ENCODE peak calls at places on chromosomes 16 and 17, in seven cellular contexts. One of them, this sample, is unnamed.

GRCh38 chr17:18955009-18955408 is 3.0 kb downstream of the SLC5A10 start:
- DNase-seq in GM12892: no peak
- DNase-seq in GM03348: no peak
- DNase-seq in dermis blood vessel endothelial cell: no peak
- DNase-seq in stimulated activated naive B cell treated with anti-CD40 and anti-IgM and Interleukin-4, amounts not matched to agents 10 μg/mL and 1 μg/mL and 100 μg/mL, for 72 hours: no peak
- DNase-seq in ACHN: no peak
- DNase-seq in NCI-H345: no peak
- DNase-seq in this sample: no peak

GRCh38 chr17:17874478-17874877 is 37.7 kb upstream of the SREBF1 start:
- DNase-seq in GM12892: no peak
- DNase-seq in GM03348: peak; percentile 41
- DNase-seq in dermis blood vessel endothelial cell: peak; percentile 33
- DNase-seq in stimulated activated naive B cell treated with anti-CD40 and anti-IgM and Interleukin-4, amounts not matched to agents 10 μg/mL and 1 μg/mL and 100 μg/mL, for 72 hours: no peak
- DNase-seq in ACHN: no peak
- DNase-seq in NCI-H345: no peak
- DNase-seq in this sample: peak; percentile 17

GRCh38 chr17:19418312-19418992 is 7.4 kb downstream of the RNF112 start:
- DNase-seq in GM12892: no peak
- DNase-seq in GM03348: peak; percentile 49
- DNase-seq in dermis blood vessel endothelial cell: peak; percentile 52
- DNase-seq in stimulated activated naive B cell treated with anti-CD40 and anti-IgM and Interleukin-4, amounts not matched to agents 10 μg/mL and 1 μg/mL and 100 μg/mL, for 72 hours: no peak
- DNase-seq in ACHN: no peak
- DNase-seq in NCI-H345: no peak
- DNase-seq in this sample: peak; percentile 45

GRCh38 chr17:82226809-82227628 is 1.8 kb upstream of the SLC16A3 start:
- DNase-seq in GM12892: no peak
- DNase-seq in GM03348: no peak
- DNase-seq in dermis blood vessel endothelial cell: no peak
- DNase-seq in stimulated activated naive B cell treated with anti-CD40 and anti-IgM and Interleukin-4, amounts not matched to agents 10 μg/mL and 1 μg/mL and 100 μg/mL, for 72 hours: no peak
- DNase-seq in ACHN: no peak
- DNase-seq in NCI-H345: no peak
- DNase-seq in this sample: no peak

GRCh38 chr17:76772842-76773521 is 35.1 kb downstream of the MFSD11 start:
- DNase-seq in GM12892: no peak
- DNase-seq in GM03348: peak; percentile 88
- DNase-seq in dermis blood vessel endothelial cell: peak; percentile 85
- DNase-seq in stimulated activated naive B cell treated with anti-CD40 and anti-IgM and Interleukin-4, amounts not matched to agents 10 μg/mL and 1 μg/mL and 100 μg/mL, for 72 hours: no peak
- DNase-seq in ACHN: peak; percentile 89
- DNase-seq in NCI-H345: no peak
- DNase-seq in this sample: peak; percentile 55

GRCh38 chr16:82938108-82938507 is 311.3 kb downstream of the CDH13 start:
- DNase-seq in GM12892: no peak
- DNase-seq in GM03348: no peak
- DNase-seq in dermis blood vessel endothelial cell: no peak
- DNase-seq in stimulated activated naive B cell treated with anti-CD40 and anti-IgM and Interleukin-4, amounts not matched to agents 10 μg/mL and 1 μg/mL and 100 μg/mL, for 72 hours: no peak
- DNase-seq in ACHN: no peak
- DNase-seq in NCI-H345: peak; percentile 16
- DNase-seq in this sample: no peak

GRCh38 chr17:8791910-8792270 is 7.3 kb downstream of the MFSD6L start:
- DNase-seq in GM12892: no peak
- DNase-seq in GM03348: no peak
- DNase-seq in dermis blood vessel endothelial cell: peak; percentile 20
- DNase-seq in stimulated activated naive B cell treated with anti-CD40 and anti-IgM and Interleukin-4, amounts not matched to agents 10 μg/mL and 1 μg/mL and 100 μg/mL, for 72 hours: no peak
- DNase-seq in ACHN: no peak
- DNase-seq in NCI-H345: no peak
- DNase-seq in this sample: peak; percentile 97

GRCh38 chr16:7590934-7591333 is 258.3 kb downstream of the RBFOX1 start:
- DNase-seq in GM12892: no peak
- DNase-seq in GM03348: no peak
- DNase-seq in dermis blood vessel endothelial cell: no peak
- DNase-seq in stimulated activated naive B cell treated with anti-CD40 and anti-IgM and Interleukin-4, amounts not matched to agents 10 μg/mL and 1 μg/mL and 100 μg/mL, for 72 hours: no peak
- DNase-seq in ACHN: no peak
- DNase-seq in NCI-H345: no peak
- DNase-seq in this sample: no peak

GRCh38 chr16:3101018-3101840 is 2.1 kb upstream of the ZSCAN10 start:
- DNase-seq in GM12892: no peak
- DNase-seq in GM03348: peak; percentile 58
- DNase-seq in dermis blood vessel endothelial cell: peak; percentile 71
- DNase-seq in stimulated activated naive B cell treated with anti-CD40 and anti-IgM and Interleukin-4, amounts not matched to agents 10 μg/mL and 1 μg/mL and 100 μg/mL, for 72 hours: no peak
- DNase-seq in ACHN: peak; percentile 62
- DNase-seq in NCI-H345: no peak
- DNase-seq in this sample: no peak

GRCh38 chr17:35160354-35161201 is 13.0 kb downstream of the UNC45B start:
- DNase-seq in GM12892: no peak
- DNase-seq in GM03348: no peak
- DNase-seq in dermis blood vessel endothelial cell: no peak
- DNase-seq in stimulated activated naive B cell treated with anti-CD40 and anti-IgM and Interleukin-4, amounts not matched to agents 10 μg/mL and 1 μg/mL and 100 μg/mL, for 72 hours: no peak
- DNase-seq in ACHN: no peak
- DNase-seq in NCI-H345: no peak
- DNase-seq in this sample: no peak

GRCh38 chr16:85104821-85105391 is 7.4 kb downstream of the CIBAR2 start:
- DNase-seq in GM12892: no peak
- DNase-seq in GM03348: no peak
- DNase-seq in dermis blood vessel endothelial cell: no peak
- DNase-seq in stimulated activated naive B cell treated with anti-CD40 and anti-IgM and Interleukin-4, amounts not matched to agents 10 μg/mL and 1 μg/mL and 100 μg/mL, for 72 hours: no peak
- DNase-seq in ACHN: no peak
- DNase-seq in NCI-H345: no peak
- DNase-seq in this sample: no peak

GRCh38 chr17:58231644-58232043 is 6.7 kb upstream of the LPO start:
- DNase-seq in GM12892: no peak
- DNase-seq in GM03348: peak; percentile 64
- DNase-seq in dermis blood vessel endothelial cell: no peak
- DNase-seq in stimulated activated naive B cell treated with anti-CD40 and anti-IgM and Interleukin-4, amounts not matched to agents 10 μg/mL and 1 μg/mL and 100 μg/mL, for 72 hours: no peak
- DNase-seq in ACHN: no peak
- DNase-seq in NCI-H345: no peak
- DNase-seq in this sample: peak; percentile 4

GRCh38 chr16:67941469-67942199 is 2.3 kb downstream of the LCAT start:
- DNase-seq in GM12892: no peak
- DNase-seq in GM03348: no peak
- DNase-seq in dermis blood vessel endothelial cell: no peak
- DNase-seq in stimulated activated naive B cell treated with anti-CD40 and anti-IgM and Interleukin-4, amounts not matched to agents 10 μg/mL and 1 μg/mL and 100 μg/mL, for 72 hours: no peak
- DNase-seq in ACHN: no peak
- DNase-seq in NCI-H345: no peak
- DNase-seq in this sample: no peak

GRCh38 chr16:53974484-53975115 is 270.6 kb downstream of the FTO start:
- DNase-seq in GM12892: no peak
- DNase-seq in GM03348: no peak
- DNase-seq in dermis blood vessel endothelial cell: no peak
- DNase-seq in stimulated activated naive B cell treated with anti-CD40 and anti-IgM and Interleukin-4, amounts not matched to agents 10 μg/mL and 1 μg/mL and 100 μg/mL, for 72 hours: no peak
- DNase-seq in ACHN: no peak
- DNase-seq in NCI-H345: no peak
- DNase-seq in this sample: no peak

This sample was measured in brain microvascular endothelial cell.